ENCODE peak calls at places on chromosomes 1 and 21, in five cellular contexts. One of them, this sample, is unnamed. For H3K4me1, the result is how much of the 10 kb centered on the place peaks cover.

GRCh38 chr1:31567956-31568570 is 8.3 kb upstream of the TINAGL1 start:
- DNase-seq in left ventricle myocardium inferior: no peak
- DNase-seq in CD8-positive, alpha-beta memory T cell: no peak
- DNase-seq in heart right ventricle: no peak
- DNase-seq in left lung: no peak
- DNase-seq in this sample: no peak

GRCh38 chr21:35829014-35829525 is 231.3 kb downstream of the SETD4 start:
- DNase-seq in left ventricle myocardium inferior: no peak
- DNase-seq in CD8-positive, alpha-beta memory T cell: no peak
- DNase-seq in heart right ventricle: no peak
- DNase-seq in left lung: no peak
- DNase-seq in this sample: no peak

GRCh38 chr1:25543425-25544242 is at the start of gene LDLRAP1:
- DNase-seq in left ventricle myocardium inferior: peak
- DNase-seq in CD8-positive, alpha-beta memory T cell: peak
- DNase-seq in heart right ventricle: peak
- DNase-seq in left lung: peak
- DNase-seq in this sample: peak

GRCh38 chr1:174800951-174801350 is 198.8 kb upstream of the CACYBP start:
- DNase-seq in left ventricle myocardium inferior: no peak
- DNase-seq in CD8-positive, alpha-beta memory T cell: no peak
- DNase-seq in heart right ventricle: no peak
- DNase-seq in left lung: no peak
- DNase-seq in this sample: no peak

GRCh38 chr1:64246294-64246917 is 43.0 kb downstream of the UBE2U start:
- DNase-seq in left ventricle myocardium inferior: no peak
- DNase-seq in CD8-positive, alpha-beta memory T cell: peak
- DNase-seq in heart right ventricle: no peak
- DNase-seq in left lung: no peak
- DNase-seq in this sample: no peak

GRCh38 chr1:48109390-48110009 is 112.3 kb upstream of the TRABD2B start:
- DNase-seq in left ventricle myocardium inferior: no peak
- DNase-seq in CD8-positive, alpha-beta memory T cell: no peak
- DNase-seq in heart right ventricle: peak
- DNase-seq in left lung: no peak
- DNase-seq in this sample: no peak

GRCh38 chr1:87061742-87062156 is 147.3 kb downstream of the HS2ST1 start:
- DNase-seq in left ventricle myocardium inferior: no peak
- DNase-seq in CD8-positive, alpha-beta memory T cell: no peak
- DNase-seq in heart right ventricle: no peak
- DNase-seq in left lung: no peak
- DNase-seq in this sample: no peak

GRCh38 chr1:43587594-43587993 is 56.9 kb downstream of the PTPRF start:
- DNase-seq in left ventricle myocardium inferior: no peak
- DNase-seq in CD8-positive, alpha-beta memory T cell: no peak
- DNase-seq in heart right ventricle: no peak
- DNase-seq in left lung: no peak
- DNase-seq in this sample: no peak

GRCh38 chr1:64675718-64676345 is 69.0 kb upstream of the RAVER2 start:
- DNase-seq in left ventricle myocardium inferior: no peak
- DNase-seq in CD8-positive, alpha-beta memory T cell: no peak
- DNase-seq in heart right ventricle: no peak
- DNase-seq in left lung: no peak
- DNase-seq in this sample: no peak

GRCh38 chr1:20717452-20718342 is at the start of gene KIF17:
- DNase-seq in left ventricle myocardium inferior: peak
- DNase-seq in CD8-positive, alpha-beta memory T cell: peak
- DNase-seq in heart right ventricle: peak
- DNase-seq in left lung: peak
- DNase-seq in this sample: peak

GRCh38 chr1:227941509-227942020 is 6.2 kb downstream of the WNT9A start:
- DNase-seq in left ventricle myocardium inferior: no peak
- DNase-seq in CD8-positive, alpha-beta memory T cell: no peak
- DNase-seq in heart right ventricle: no peak
- DNase-seq in left lung: no peak
- DNase-seq in this sample: no peak

GRCh38 chr1:169250795-169251194 is 116.8 kb downstream of the NME7 start:
- DNase-seq in left ventricle myocardium inferior: no peak
- DNase-seq in CD8-positive, alpha-beta memory T cell: no peak
- DNase-seq in heart right ventricle: no peak
- DNase-seq in left lung: no peak
- DNase-seq in this sample: no peak

GRCh38 chr1:20787775-20788488 is 825 bp upstream of the HP1BP3 start:
- DNase-seq in left ventricle myocardium inferior: no peak
- DNase-seq in CD8-positive, alpha-beta memory T cell: no peak
- DNase-seq in heart right ventricle: no peak
- DNase-seq in left lung: no peak
- DNase-seq in this sample: no peak

GRCh38 chr1:19683351-19683750 is 18.7 kb downstream of the HTR6 start:
- DNase-seq in left ventricle myocardium inferior: no peak
- DNase-seq in CD8-positive, alpha-beta memory T cell: no peak
- DNase-seq in heart right ventricle: no peak
- DNase-seq in left lung: no peak
- DNase-seq in this sample: no peak

GRCh38 chr1:192485692-192486436 is 89.7 kb upstream of the RGS1 start:
- DNase-seq in left ventricle myocardium inferior: peak
- DNase-seq in CD8-positive, alpha-beta memory T cell: no peak
- DNase-seq in heart right ventricle: peak
- DNase-seq in left lung: peak
- DNase-seq in this sample: peak

GRCh38 chr1:98388431-98388830 is 273.1 kb upstream of the SNX7 start:
- DNase-seq in left ventricle myocardium inferior: no peak
- DNase-seq in CD8-positive, alpha-beta memory T cell: peak
- DNase-seq in heart right ventricle: no peak
- DNase-seq in left lung: no peak
- DNase-seq in this sample: no peak

GRCh38 chr1:76766381-76766780 is 100.9 kb upstream of the ST6GALNAC5 start:
- DNase-seq in left ventricle myocardium inferior: no peak
- DNase-seq in CD8-positive, alpha-beta memory T cell: no peak
- DNase-seq in heart right ventricle: no peak
- DNase-seq in left lung: no peak
- DNase-seq in this sample: no peak

GRCh38 chr21:46124083-46124925 is 26.4 kb downstream of the COL6A2 start:
- DNase-seq in left ventricle myocardium inferior: no peak
- DNase-seq in CD8-positive, alpha-beta memory T cell: no peak
- DNase-seq in heart right ventricle: peak
- DNase-seq in left lung: peak
- DNase-seq in this sample: peak

GRCh38 chr1:94247146-94248094 is 10.0 kb upstream of the ARHGAP29 start:
- DNase-seq in left ventricle myocardium inferior: peak
- DNase-seq in CD8-positive, alpha-beta memory T cell: peak
- DNase-seq in heart right ventricle: peak
- DNase-seq in left lung: peak
- DNase-seq in this sample: peak

GRCh38 chr1:167331650-167332049 is 111.0 kb downstream of the POU2F1 start:
- DNase-seq in left ventricle myocardium inferior: no peak
- DNase-seq in CD8-positive, alpha-beta memory T cell: no peak
- DNase-seq in heart right ventricle: no peak
- DNase-seq in left lung: no peak
- DNase-seq in this sample: no peak

GRCh38 chr21:43371786-43372185 is 55.1 kb downstream of the SIK1 start:
- DNase-seq in left ventricle myocardium inferior: no peak
- DNase-seq in CD8-positive, alpha-beta memory T cell: no peak
- DNase-seq in heart right ventricle: no peak
- DNase-seq in left lung: no peak
- DNase-seq in this sample: no peak

GRCh38 chr1:179083031-179083345 is 1.1 kb downstream of the TOR3A start:
- DNase-seq in left ventricle myocardium inferior: no peak
- DNase-seq in CD8-positive, alpha-beta memory T cell: peak
- DNase-seq in heart right ventricle: no peak
- DNase-seq in left lung: no peak
- DNase-seq in this sample: no peak

GRCh38 chr1:182601926-182602325 is 2.3 kb downstream of the RGS16 start:
- DNase-seq in left ventricle myocardium inferior: no peak
- DNase-seq in CD8-positive, alpha-beta memory T cell: no peak
- DNase-seq in heart right ventricle: no peak
- DNase-seq in left lung: no peak
- DNase-seq in this sample: no peak

GRCh38 chr1:205680073-205680851 is at the start of gene SLC45A3:
- DNase-seq in left ventricle myocardium inferior: peak
- DNase-seq in CD8-positive, alpha-beta memory T cell: peak
- DNase-seq in heart right ventricle: no peak
- DNase-seq in left lung: no peak
- DNase-seq in this sample: peak

GRCh38 chr1:164770149-164770529 is 211.2 kb downstream of the PBX1 start:
- DNase-seq in left ventricle myocardium inferior: no peak
- DNase-seq in CD8-positive, alpha-beta memory T cell: no peak
- DNase-seq in heart right ventricle: no peak
- DNase-seq in left lung: no peak
- DNase-seq in this sample: no peak
- H3K4me1 ChIP-seq in left ventricle myocardium inferior: half or more
- H3K4me1 ChIP-seq in CD8-positive, alpha-beta memory T cell: under half
- H3K4me1 ChIP-seq in heart right ventricle: half or more
- H3K4me1 ChIP-seq in left lung: under half
- H3K4me1 ChIP-seq in this sample: half or more

DNA sequence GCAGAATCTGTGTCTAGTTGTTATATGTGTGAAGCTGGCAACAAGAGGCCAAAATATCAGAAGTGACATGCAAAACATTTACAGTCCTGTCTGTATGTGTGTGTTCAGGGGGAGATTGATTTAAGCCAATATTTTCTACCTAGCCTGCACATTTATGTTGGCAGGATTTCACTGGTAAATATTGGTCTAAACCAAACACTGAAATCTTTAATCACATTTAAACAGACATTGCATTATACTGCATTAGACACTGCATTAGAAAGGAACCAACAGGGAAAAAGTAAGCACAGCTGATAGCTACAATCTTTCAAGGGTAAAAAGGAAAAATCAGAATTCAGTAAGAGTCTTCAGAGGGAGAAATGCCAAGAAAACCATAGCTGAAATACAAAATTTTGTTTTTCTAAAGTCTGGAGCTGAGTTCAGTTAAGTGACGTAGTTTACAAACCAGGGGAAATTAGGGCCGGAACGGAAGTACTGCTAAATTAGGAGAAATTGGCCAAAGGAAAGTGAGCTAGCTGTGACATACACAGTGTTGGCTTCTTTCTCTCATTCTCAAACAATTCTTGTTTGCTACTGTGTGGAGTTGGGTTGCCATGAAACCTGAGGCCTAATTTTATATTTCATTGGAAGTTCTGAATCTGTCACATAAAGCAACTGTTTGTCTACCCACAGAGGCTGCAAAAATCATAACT is 217.3 kb upstream of the SGIP1 start:
- DNase-seq in left ventricle myocardium inferior: no peak
- DNase-seq in CD8-positive, alpha-beta memory T cell: no peak
- DNase-seq in heart right ventricle: peak
- DNase-seq in left lung: no peak
- DNase-seq in this sample: no peak
- H3K27ac ChIP-seq in left ventricle myocardium inferior: peak
- H3K27ac ChIP-seq in CD8-positive, alpha-beta memory T cell: no peak
- H3K27ac ChIP-seq in heart right ventricle: peak
- H3K27ac ChIP-seq in left lung: peak
- H3K27ac ChIP-seq in this sample: peak

GRCh38 chr1:234720709-234721436 is 110.9 kb upstream of the IRF2BP2 start:
- DNase-seq in left ventricle myocardium inferior: no peak
- DNase-seq in CD8-positive, alpha-beta memory T cell: no peak
- DNase-seq in heart right ventricle: no peak
- DNase-seq in left lung: no peak
- DNase-seq in this sample: no peak
- H3K4me1 ChIP-seq in left ventricle myocardium inferior: half or more
- H3K4me1 ChIP-seq in CD8-positive, alpha-beta memory T cell: under half
- H3K4me1 ChIP-seq in heart right ventricle: half or more
- H3K4me1 ChIP-seq in left lung: half or more
- H3K4me1 ChIP-seq in this sample: half or more

GRCh38 chr1:24351247-24351646 is 32.1 kb downstream of the GRHL3 start:
- DNase-seq in left ventricle myocardium inferior: no peak
- DNase-seq in CD8-positive, alpha-beta memory T cell: no peak
- DNase-seq in heart right ventricle: no peak
- DNase-seq in left lung: no peak
- DNase-seq in this sample: no peak
- H3K27ac ChIP-seq in left ventricle myocardium inferior: no peak
- H3K27ac ChIP-seq in CD8-positive, alpha-beta memory T cell: no peak
- H3K27ac ChIP-seq in heart right ventricle: no peak
- H3K27ac ChIP-seq in left lung: no peak
- H3K27ac ChIP-seq in this sample: no peak